ENCODE peak calls at places on chromosome 11, in six cellular contexts. T is fibroblast of mammary gland, V is astrocyte of the spinal cord, N is mucosa of descending colon, C is breast epithelium, M is neural progenitor cell. I is an unnamed sample.

GRCh38 chr11:68469122-68469521 is 8.6 kb downstream of the PPP6R3 start:
- DNase-seq in T (no peak), V (no peak), N (no peak), C (no peak), M (no peak), I (peak)

GRCh38 chr11:8283510-8284272 is 20.0 kb upstream of the LMO1 start:
- DNase-seq in T (no peak), V (no peak), N (no peak), C (peak), M (peak), I (no peak)

GRCh38 chr11:87934182-87934581 is 241.1 kb downstream of the RAB38 start:
- DNase-seq in T (no peak), V (no peak), N (no peak), C (no peak), M (no peak), I (no peak)

GRCh38 chr11:122893131-122893530 is 10.6 kb downstream of the JHY start:
- DNase-seq in T (peak), V (no peak), N (no peak), C (no peak), M (no peak), I (no peak)

GRCh38 chr11:76672431-76673163 is 2.0 kb upstream of the LRRC32 start:
- DNase-seq in T (no peak), V (no peak), N (peak), C (no peak), M (no peak), I (no peak)

GRCh38 chr11:121723261-121723741 is 270.5 kb upstream of the SORL1-AS1 start:
- DNase-seq in T (peak), V (peak), N (no peak), C (peak), M (peak), I (peak)

GRCh38 chr11:21933095-21933494 is 259.8 kb upstream of the ANO5 start:
- DNase-seq in T (no peak), V (no peak), N (no peak), C (no peak), M (no peak), I (no peak)

GRCh38 chr11:35969089-35970046 is 25.5 kb downstream of the LDLRAD3 start:
- DNase-seq in T (no peak), V (peak), N (peak), C (no peak), M (no peak), I (peak)

GRCh38 chr11:115608976-115609375 is 104.8 kb upstream of the CADM1 start:
- DNase-seq in T (no peak), V (no peak), N (no peak), C (no peak), M (no peak), I (no peak)

GRCh38 chr11:70097783-70098182 is 19.7 kb downstream of the ANO1 start:
- DNase-seq in T (no peak), V (no peak), N (no peak), C (no peak), M (no peak), I (no peak)

GRCh38 chr11:77109236-77110019 is 6.8 kb downstream of the OMP start:
- DNase-seq in T (peak), V (peak), N (no peak), C (no peak), M (no peak), I (peak)

GRCh38 chr11:110711776-110712642 is at the start of gene ARHGAP20:
- DNase-seq in T (peak), V (peak), N (peak), C (peak), M (peak), I (peak)

GRCh38 chr11:3122775-3123201 is 42.3 kb downstream of the OSBPL5 start:
- DNase-seq in T (no peak), V (no peak), N (peak), C (no peak), M (no peak), I (no peak)

GRCh38 chr11:113324250-113324649 is 9.9 kb downstream of the TTC12 start:
- DNase-seq in T (no peak), V (no peak), N (no peak), C (no peak), M (no peak), I (no peak)

GRCh38 chr11:69278091-69278867 is 15.7 kb upstream of the MYEOV start:
- DNase-seq in T (no peak), V (peak), N (peak), C (no peak), M (no peak), I (no peak)

GRCh38 chr11:121614661-121615240 is 162.0 kb upstream of the SORL1-AS1 start:
- DNase-seq in T (no peak), V (no peak), N (no peak), C (no peak), M (no peak), I (no peak)

GRCh38 chr11:73797457-73797856 is 9.8 kb downstream of the MRPL48 start:
- DNase-seq in T (no peak), V (no peak), N (no peak), C (no peak), M (no peak), I (no peak)

GRCh38 chr11:92662580-92662979 is 306.9 kb upstream of the MTNR1B start:
- DNase-seq in T (no peak), V (no peak), N (no peak), C (no peak), M (no peak), I (no peak)

GRCh38 chr11:124674571-124674970 is 867 bp downstream of the SPA17 start:
- DNase-seq in T (peak), V (no peak), N (no peak), C (no peak), M (no peak), I (no peak)

GRCh38 chr11:125304876-125305275 is 140.3 kb downstream of the PKNOX2 start:
- DNase-seq in T (no peak), V (no peak), N (no peak), C (no peak), M (no peak), I (no peak)

GRCh38 chr11:89491141-89491690 is at the start of gene NOX4:
- DNase-seq in T (peak), V (peak), N (no peak), C (no peak), M (peak), I (peak)

GRCh38 chr11:12245091-12245490 is 132.3 kb upstream of the PARVA start:
- DNase-seq in T (peak), V (no peak), N (no peak), C (no peak), M (no peak), I (no peak)

GRCh38 chr11:73396985-73397384 is 20.8 kb downstream of the RELT start:
- DNase-seq in T (no peak), V (no peak), N (no peak), C (no peak), M (no peak), I (no peak)

GRCh38 chr11:2247496-2247895 is 22.9 kb downstream of the ASCL2 start:
- DNase-seq in T (no peak), V (no peak), N (no peak), C (no peak), M (no peak), I (no peak)

GRCh38 chr11:43676933-43677332 is 3.6 kb upstream of the HSD17B12 start:
- DNase-seq in T (no peak), V (no peak), N (no peak), C (no peak), M (no peak), I (no peak)

GRCh38 chr11:45805305-45806071 is 539 bp downstream of the SLC35C1 start:
- DNase-seq in T (peak), V (peak), N (peak), C (peak), M (peak), I (peak)

GRCh38 chr11:67311556-67312082 is 8.3 kb downstream of the SSH3 start:
- DNase-seq in T (no peak), V (no peak), N (no peak), C (peak), M (no peak), I (no peak)

GRCh38 chr11:69434341-69434960 is 47.0 kb upstream of the LINC01488 start:
- DNase-seq in T (no peak), V (no peak), N (peak), C (no peak), M (peak), I (no peak)

GRCh38 chr11:124961972-124962609 is 8.1 kb downstream of the CCDC15 start:
- DNase-seq in T (peak), V (peak), N (no peak), C (no peak), M (peak), I (peak)

GRCh38 chr11:36490026-36490806 is 19.9 kb downstream of the TRAF6 start:
- DNase-seq in T (no peak), V (no peak), N (no peak), C (no peak), M (no peak), I (no peak)

GRCh38 chr11:104836711-104837110 is 61.5 kb downstream of the CASP12 start:
- DNase-seq in T (no peak), V (no peak), N (no peak), C (no peak), M (no peak), I (no peak)

GRCh38 chr11:135033545-135033944 is 621.5 kb upstream of the B3GAT1 start:
- DNase-seq in T (no peak), V (peak), N (no peak), C (no peak), M (peak), I (no peak)
- TF ChIP-seq CTCF in T (no peak), V (peak), N (peak), C (no peak), M (peak), I (no peak)

DNA sequence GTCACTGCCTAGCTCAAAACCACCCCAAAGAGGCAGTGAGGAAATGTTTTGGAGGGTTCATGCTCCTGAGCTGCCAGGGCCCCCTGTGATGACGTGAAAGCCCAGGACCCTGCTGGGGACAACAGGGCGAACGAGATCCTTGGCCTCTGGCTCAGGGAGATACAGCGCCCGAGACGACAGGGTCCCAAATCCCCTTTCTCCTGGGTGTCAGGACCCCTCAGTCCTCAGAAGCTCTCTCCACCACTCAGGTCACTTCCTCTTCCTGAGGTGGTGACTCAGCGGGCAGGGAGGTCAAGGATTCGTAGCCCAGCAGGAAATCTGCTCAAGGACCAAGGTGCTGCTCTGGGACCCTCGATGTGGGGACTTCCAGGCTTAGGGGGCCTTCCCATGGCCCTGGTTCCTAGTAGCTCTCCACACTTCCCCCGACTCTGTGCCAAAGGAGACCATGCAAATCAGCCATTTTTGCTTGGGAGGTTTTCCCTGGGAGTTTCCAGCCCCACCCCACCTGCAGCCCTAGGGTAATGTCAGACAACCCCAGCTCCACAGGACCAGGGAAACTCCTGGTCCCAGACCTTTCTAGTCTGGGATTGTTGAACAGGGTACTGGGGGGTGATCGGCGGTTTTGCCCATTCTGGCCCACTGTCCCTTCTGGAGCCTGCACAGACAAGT is 12.8 kb downstream of the BCL9L start:
- DNase-seq in T (peak), V (no peak), N (peak), C (no peak), M (no peak), I (no peak)
- H3K4me3 ChIP-seq in T (no peak), V (no peak), N (no peak), C (peak), M (no peak), I (no peak)

DNA sequence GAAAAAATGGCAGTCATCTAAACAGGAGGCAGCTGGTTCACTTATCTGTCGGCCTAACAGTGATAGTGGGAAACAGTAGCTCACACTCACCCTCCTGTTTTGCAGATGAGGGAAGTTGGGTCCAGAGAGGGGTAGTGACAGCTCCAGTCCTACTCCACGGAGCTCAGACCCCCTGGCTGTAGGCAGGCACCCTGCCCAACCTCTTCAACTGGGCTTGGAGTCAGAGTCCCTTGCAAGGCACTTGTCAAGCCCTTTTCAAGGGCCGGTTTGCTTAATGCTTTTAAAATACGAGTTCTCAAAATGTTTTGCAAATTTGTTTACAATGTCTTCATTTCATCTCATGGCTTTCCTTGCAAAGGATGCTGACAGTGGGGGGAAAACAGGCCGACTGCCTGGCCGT is 75.1 kb downstream of the BMAL1 start:
- DNase-seq in T (no peak), V (no peak), N (no peak), C (no peak), M (no peak), I (no peak)
- TF ChIP-seq CTCF in T (no peak), V (no peak), N (no peak), C (no peak), M (no peak), I (no peak)

GRCh38 chr11:111926505-111927391 is 8.0 kb downstream of the C11orf52 start:
- DNase-seq in T (peak), V (peak), N (peak), C (peak), M (peak), I (peak)
- H3K4me3 ChIP-seq in T (peak), V (peak), N (no peak), C (peak), M (peak), I (peak)

DNA sequence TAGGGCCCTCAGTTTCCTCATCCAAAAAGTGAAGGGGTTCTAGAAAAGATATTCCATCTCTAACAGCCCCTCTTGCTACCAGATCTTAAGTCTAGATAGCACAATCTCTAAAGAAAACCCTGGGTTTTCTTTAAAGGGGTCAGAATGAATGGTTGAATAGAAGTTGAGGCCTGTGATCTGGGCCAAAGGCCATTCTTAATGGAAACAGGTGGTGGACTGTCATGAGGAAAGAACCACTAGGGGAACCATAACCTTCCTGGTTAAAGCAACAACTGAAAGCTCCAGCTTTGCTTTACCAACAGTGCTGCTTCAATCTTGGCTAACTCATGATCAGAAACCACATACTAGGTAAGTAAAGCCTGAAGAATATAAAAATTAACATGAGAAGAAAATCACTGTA is 1.8 kb downstream of the CELF1 start:
- DNase-seq in T (peak), V (no peak), N (no peak), C (no peak), M (peak), I (peak)
- TF ChIP-seq CTCF in T (peak), V (peak), N (no peak), C (no peak), M (peak), I (peak)